ENCODE peak calls at places on chromosomes 12 and 14, in nine cellular contexts. B is IMR-90; R is GM20000; J is fibroblast of the aortic adventitia; C is MCF 10A; N is endothelial cell; W is psoas muscle; G is A549; K is CD8-positive, alpha-beta T cell. M is an unnamed sample.

GRCh38 chr12:39831587-39832315 is 212.1 kb upstream of the ABCD2 start:
- DNase-seq in K (no peak), W (no peak), C (no peak), G (peak), B (peak), J (peak), N (no peak), R (no peak), M (peak)

GRCh38 chr14:76901171-76902055 is 75.2 kb downstream of the LRRC74A start:
- DNase-seq in K (no peak), J (peak), C (peak), B (peak), W (no peak), G (no peak), N (no peak), R (no peak), M (no peak)

GRCh38 chr12:114913871-114914801 is 230.2 kb upstream of the TBX3 start:
- DNase-seq in J (no peak), N (no peak), R (no peak), G (peak), B (peak), W (no peak), K (no peak), C (peak), M (peak)

GRCh38 chr12:4032906-4033628 is 159.9 kb upstream of the PARP11 start:
- DNase-seq in G (no peak), B (peak), C (peak), K (no peak), R (no peak), N (no peak), W (no peak), J (peak), M (peak)

GRCh38 chr12:66387067-66387466 is 84.8 kb downstream of the HELB start:
- DNase-seq in W (no peak), J (no peak), B (no peak), K (no peak), N (no peak), R (no peak), C (no peak), G (no peak), M (no peak)

GRCh38 chr12:122003646-122004611 is 17.8 kb upstream of the BCL7A start:
- DNase-seq in C (no peak), W (no peak), N (no peak), K (no peak), J (peak), B (no peak), G (no peak), R (peak), M (peak)

GRCh38 chr12:76804435-76804976 is 40.6 kb downstream of the ZDHHC17 start:
- DNase-seq in G (no peak), K (no peak), B (no peak), N (no peak), R (no peak), C (no peak), J (no peak), W (no peak), M (no peak)

GRCh38 chr14:71248204-71248603 is 340.9 kb downstream of the PCNX1 start:
- DNase-seq in B (peak), C (no peak), J (peak), R (no peak), N (no peak), K (no peak), W (no peak), G (no peak), M (peak)

GRCh38 chr12:19507823-19508222 is 68.5 kb downstream of the AEBP2 start:
- DNase-seq in B (peak), W (no peak), J (peak), R (no peak), G (no peak), K (no peak), N (no peak), C (peak), M (peak)
- TF ChIP-seq CTCF in B (peak), W (peak), J (peak), R (no peak), G (peak), K (no peak), N (no peak), C (peak), M (peak)

DNA sequence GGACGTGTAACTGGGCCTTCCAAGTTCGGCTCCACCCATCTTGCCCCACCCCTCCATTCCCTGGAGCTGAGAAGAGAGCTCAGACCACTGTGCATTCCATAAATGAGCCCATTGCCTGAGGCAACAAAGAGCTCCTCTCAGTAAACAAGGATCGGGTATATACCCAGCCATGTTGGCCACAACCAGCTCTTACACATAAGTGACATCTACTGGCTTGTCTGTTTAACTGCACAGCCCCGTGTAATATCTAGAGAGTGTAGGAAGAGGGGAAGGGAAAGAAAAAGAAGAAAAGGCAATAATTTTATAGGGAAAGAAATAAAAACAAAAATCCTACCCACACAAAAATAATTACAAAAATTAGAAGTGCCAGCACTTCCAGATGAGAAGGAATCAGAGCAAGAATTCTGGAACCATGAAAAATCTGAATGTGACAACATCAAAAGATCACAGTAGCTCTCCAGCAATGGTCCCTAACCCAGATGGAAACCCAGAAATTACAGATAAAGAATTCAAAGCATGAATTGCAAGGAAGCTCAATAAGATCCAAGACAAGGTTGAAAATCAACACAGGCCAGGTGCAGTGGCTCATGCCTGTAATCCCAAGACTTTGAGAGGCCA is 308.1 kb downstream of the RPAP3 start:
- DNase-seq in J (peak), G (peak), N (no peak), B (peak), R (peak), K (no peak), W (no peak), C (peak), M (peak)
- TF ChIP-seq CTCF in J (peak), G (peak), N (no peak), B (peak), R (peak), K (peak), W (peak), C (peak), M (peak)

GRCh38 chr14:96629082-96629481 is 126.9 kb downstream of the PAPOLA start:
- DNase-seq in K (no peak), G (no peak), R (peak), N (no peak), W (no peak), J (no peak), B (no peak), C (no peak), M (no peak)
- TF ChIP-seq CTCF in K (no peak), G (no peak), R (no peak), N (no peak), W (no peak), J (no peak), B (no peak), C (no peak), M (no peak)

GRCh38 chr12:96399081-96399918 is 939 bp downstream of the CDK17 start:
- DNase-seq in B (peak), J (peak), W (peak), G (peak), K (peak), C (peak), N (peak), R (peak), M (peak)
- TF ChIP-seq CTCF in B (peak), J (peak), W (peak), G (no peak), K (peak), C (no peak), N (no peak), R (no peak), M (peak)

GRCh38 chr12:30885321-30885720 is 41.2 kb upstream of the TSPAN11 start:
- DNase-seq in C (no peak), R (no peak), J (no peak), B (no peak), W (no peak), K (no peak), N (no peak), G (no peak), M (no peak)

GRCh38 chr12:30880813-30881212 is 45.7 kb upstream of the TSPAN11 start:
- DNase-seq in K (no peak), W (no peak), R (no peak), B (no peak), N (no peak), G (no peak), C (no peak), J (no peak), M (no peak)

GRCh38 chr12:30884804-30885203 is 41.7 kb upstream of the TSPAN11 start:
- DNase-seq in C (peak), K (no peak), R (no peak), B (no peak), N (no peak), G (no peak), J (no peak), W (no peak), M (no peak)

GRCh38 chr12:30880061-30880460 is 46.5 kb upstream of the TSPAN11 start:
- DNase-seq in K (no peak), G (no peak), B (no peak), R (no peak), C (peak), N (no peak), J (peak), W (no peak), M (no peak)

GRCh38 chr12:30882706-30883105 is 43.8 kb upstream of the TSPAN11 start:
- DNase-seq in B (no peak), W (no peak), N (no peak), K (no peak), J (peak), R (no peak), G (no peak), C (no peak), M (peak)
- TF ChIP-seq CTCF in B (no peak), W (no peak), N (no peak), K (no peak), J (no peak), R (no peak), G (no peak), C (no peak), M (peak)

DNA sequence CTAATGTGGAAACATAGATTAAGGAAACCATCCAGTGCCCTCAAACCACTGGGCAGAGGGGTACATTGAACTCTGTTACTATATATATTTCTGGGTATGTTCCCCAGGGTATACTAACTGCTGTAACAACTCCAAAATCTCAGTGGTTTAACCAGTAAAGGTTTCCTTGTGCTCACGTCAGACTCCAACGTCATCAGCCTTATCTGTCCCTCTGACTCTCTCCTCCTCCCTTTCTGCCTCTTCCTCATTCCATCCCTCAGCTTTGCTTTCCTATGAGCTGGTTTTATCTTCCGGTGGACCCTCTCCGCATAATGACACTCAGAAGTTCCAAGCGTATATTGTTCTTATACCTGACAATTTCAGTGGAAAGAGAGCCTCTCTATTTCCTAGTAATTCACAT is 21.2 kb upstream of the SMCO2 start:
- DNase-seq in G (no peak), R (no peak), K (no peak), B (no peak), N (no peak), J (peak), W (no peak), C (no peak), M (no peak)
- TF ChIP-seq CTCF in G (no peak), R (no peak), K (no peak), B (no peak), N (no peak), J (no peak), W (no peak), C (no peak), M (no peak)

DNA sequence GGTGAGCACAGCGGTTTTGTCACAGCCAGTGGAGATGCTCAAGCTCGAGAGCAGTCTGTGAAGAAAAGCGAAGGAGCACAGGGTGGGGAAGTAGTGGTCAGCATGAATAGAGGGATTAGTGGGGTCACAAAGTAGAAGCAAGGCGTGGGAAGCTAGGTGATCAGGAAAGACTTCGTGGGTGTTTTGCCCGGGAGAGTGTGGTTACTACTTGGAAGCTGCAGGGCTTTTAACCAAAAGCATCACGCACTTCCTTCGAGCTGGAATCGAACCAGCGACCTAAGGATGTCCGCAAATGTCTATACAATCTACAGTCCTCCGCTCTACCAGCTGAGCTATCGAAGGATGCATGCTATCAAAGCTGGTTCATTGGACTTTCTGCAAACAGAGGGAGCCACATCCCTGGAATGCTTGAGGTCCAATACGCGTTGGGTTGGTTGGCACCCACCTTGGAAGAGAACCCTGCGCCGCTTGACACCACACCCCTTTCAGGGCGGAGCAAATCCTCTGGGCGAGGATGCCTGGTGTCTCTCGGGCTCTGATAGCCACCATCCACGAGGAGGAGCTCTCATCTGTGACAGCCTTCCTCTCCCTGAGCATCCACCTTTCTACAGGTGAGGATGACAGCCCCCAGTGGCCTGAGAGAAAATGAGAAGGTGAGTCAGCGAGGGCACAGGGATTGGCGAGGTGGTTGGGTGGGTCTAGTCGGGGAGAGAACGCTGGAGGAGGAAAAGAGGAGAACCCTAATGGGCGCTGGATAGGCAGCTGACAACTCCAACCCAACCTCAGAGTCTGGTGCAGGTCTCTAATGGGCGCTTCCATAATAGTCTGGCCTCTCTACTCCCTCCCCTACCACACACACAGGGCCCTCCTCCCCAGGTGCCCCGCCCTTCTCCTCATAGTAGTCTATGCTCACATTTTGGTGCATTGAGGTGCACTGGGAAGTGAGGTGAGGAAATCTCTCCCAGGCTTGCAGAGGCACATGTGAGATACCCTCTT is 16.0 kb upstream of the OR6S1 start:
- DNase-seq in W (no peak), K (no peak), G (peak), B (peak), N (peak), J (no peak), C (peak), R (no peak), M (peak)
- TF ChIP-seq CTCF in W (no peak), K (no peak), G (peak), B (peak), N (no peak), J (no peak), C (peak), R (no peak), M (peak)

DNA sequence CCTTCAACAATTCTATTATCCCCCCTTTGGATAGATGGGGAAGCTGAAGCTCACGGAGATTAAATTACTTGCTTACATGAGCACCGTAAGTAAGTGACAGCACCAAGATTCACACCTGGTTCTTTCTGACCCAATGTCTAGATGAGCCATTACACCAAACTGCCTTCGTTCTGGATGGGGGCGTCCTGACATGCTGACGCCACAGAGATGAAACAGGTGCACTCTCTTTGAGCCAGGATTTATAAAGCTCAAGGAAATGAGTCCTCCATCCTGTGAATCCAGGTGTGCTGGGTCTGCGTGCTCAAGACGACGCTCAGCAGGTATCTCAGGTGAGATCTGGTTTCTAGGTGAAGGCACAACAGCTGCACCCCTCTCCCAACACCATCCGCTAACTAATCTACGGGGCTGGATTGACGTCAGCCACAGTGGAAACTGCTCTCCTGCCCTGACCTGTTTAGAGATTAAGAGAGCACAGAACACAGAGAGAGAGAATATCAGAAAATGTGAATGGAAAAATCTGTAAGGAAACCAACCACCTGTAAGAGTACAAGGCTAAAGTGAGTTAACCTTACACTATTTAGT is 61.6 kb downstream of the KSR2 start:
- DNase-seq in G (no peak), B (no peak), C (no peak), J (no peak), R (no peak), W (no peak), K (no peak), N (no peak), M (no peak)
- TF ChIP-seq CTCF in G (no peak), B (no peak), C (no peak), J (no peak), R (no peak), W (no peak), K (no peak), N (no peak), M (no peak)

GRCh38 chr14:79320561-79320960 is 890.7 kb downstream of the DIO2 start:
- DNase-seq in J (no peak), W (no peak), R (no peak), C (no peak), B (no peak), K (no peak), N (no peak), G (no peak), M (no peak)

GRCh38 chr14:79318371-79318770 is 892.9 kb downstream of the DIO2 start:
- DNase-seq in R (no peak), W (no peak), J (peak), K (no peak), B (peak), G (no peak), C (no peak), N (no peak), M (peak)
- TF ChIP-seq CTCF in R (no peak), W (no peak), J (no peak), K (no peak), B (no peak), G (no peak), C (no peak), N (no peak), M (no peak)

M was measured in fibroblast of mammary gland.